ENCODE peak calls at places on chromosomes 4 and X, in six cellular contexts. One of them, this sample, is unnamed.

GRCh38 chr4:83860200-83860599 is 324.3 kb downstream of the GPAT3 start:
- DNase-seq in activated CD8-positive, alpha-beta memory T cell treated with anti-CD3 and anti-CD28 coated beads, Interleukin-2, amount 50 U/mL, for 48 hours: no peak
- DNase-seq in small intestine: no peak
- DNase-seq in NAMALWA: no peak
- DNase-seq in activated gamma-delta T cell treated with Interleukin-2 at 50 U/mL for 16 hours: no peak
- DNase-seq in MCF 10A: no peak
- DNase-seq in this sample: no peak

GRCh38 chrX:84186603-84187358 is 1.2 kb downstream of the RPS6KA6 start:
- DNase-seq in MCF 10A: no peak
- DNase-seq in activated CD8-positive, alpha-beta memory T cell treated with anti-CD3 and anti-CD28 coated beads, Interleukin-2, amount 50 U/mL, for 48 hours: no peak
- DNase-seq in activated gamma-delta T cell treated with Interleukin-2 at 50 U/mL for 16 hours: no peak
- DNase-seq in small intestine: peak
- DNase-seq in NAMALWA: peak
- DNase-seq in this sample: no peak

GRCh38 chr4:152590179-152591031 is 54.5 kb upstream of the FBXW7 start:
- DNase-seq in activated gamma-delta T cell treated with Interleukin-2 at 50 U/mL for 16 hours: no peak
- DNase-seq in MCF 10A: peak
- DNase-seq in activated CD8-positive, alpha-beta memory T cell treated with anti-CD3 and anti-CD28 coated beads, Interleukin-2, amount 50 U/mL, for 48 hours: no peak
- DNase-seq in NAMALWA: no peak
- DNase-seq in small intestine: no peak
- DNase-seq in this sample: no peak

GRCh38 chr4:156321203-156321602 is 367.5 kb upstream of the CTSO start:
- DNase-seq in MCF 10A: no peak
- DNase-seq in small intestine: no peak
- DNase-seq in activated CD8-positive, alpha-beta memory T cell treated with anti-CD3 and anti-CD28 coated beads, Interleukin-2, amount 50 U/mL, for 48 hours: no peak
- DNase-seq in activated gamma-delta T cell treated with Interleukin-2 at 50 U/mL for 16 hours: no peak
- DNase-seq in NAMALWA: no peak
- DNase-seq in this sample: no peak

GRCh38 chr4:189121336-189121735 is 819.3 kb upstream of the FRG1 start:
- DNase-seq in MCF 10A: peak
- DNase-seq in activated gamma-delta T cell treated with Interleukin-2 at 50 U/mL for 16 hours: no peak
- DNase-seq in small intestine: no peak
- DNase-seq in NAMALWA: no peak
- DNase-seq in activated CD8-positive, alpha-beta memory T cell treated with anti-CD3 and anti-CD28 coated beads, Interleukin-2, amount 50 U/mL, for 48 hours: no peak
- DNase-seq in this sample: no peak

GRCh38 chr4:7753271-7753670 is 186.4 kb downstream of the AFAP1 start:
- DNase-seq in activated CD8-positive, alpha-beta memory T cell treated with anti-CD3 and anti-CD28 coated beads, Interleukin-2, amount 50 U/mL, for 48 hours: no peak
- DNase-seq in small intestine: no peak
- DNase-seq in MCF 10A: peak
- DNase-seq in activated gamma-delta T cell treated with Interleukin-2 at 50 U/mL for 16 hours: no peak
- DNase-seq in NAMALWA: no peak
- DNase-seq in this sample: no peak

GRCh38 chrX:11944486-11944885 is 186.4 kb downstream of the MSL3 start:
- DNase-seq in NAMALWA: peak
- DNase-seq in activated CD8-positive, alpha-beta memory T cell treated with anti-CD3 and anti-CD28 coated beads, Interleukin-2, amount 50 U/mL, for 48 hours: no peak
- DNase-seq in small intestine: no peak
- DNase-seq in activated gamma-delta T cell treated with Interleukin-2 at 50 U/mL for 16 hours: no peak
- DNase-seq in MCF 10A: peak
- DNase-seq in this sample: no peak

GRCh38 chr4:37665347-37666009 is 20.7 kb downstream of the RELL1 start:
- DNase-seq in activated CD8-positive, alpha-beta memory T cell treated with anti-CD3 and anti-CD28 coated beads, Interleukin-2, amount 50 U/mL, for 48 hours: no peak
- DNase-seq in MCF 10A: no peak
- DNase-seq in NAMALWA: no peak
- DNase-seq in small intestine: peak
- DNase-seq in activated gamma-delta T cell treated with Interleukin-2 at 50 U/mL for 16 hours: no peak
- DNase-seq in this sample: no peak

GRCh38 chr4:54231419-54232150 is 2.5 kb downstream of the PDGFRA start:
- DNase-seq in small intestine: no peak
- DNase-seq in activated CD8-positive, alpha-beta memory T cell treated with anti-CD3 and anti-CD28 coated beads, Interleukin-2, amount 50 U/mL, for 48 hours: peak
- DNase-seq in MCF 10A: no peak
- DNase-seq in NAMALWA: no peak
- DNase-seq in activated gamma-delta T cell treated with Interleukin-2 at 50 U/mL for 16 hours: no peak
- DNase-seq in this sample: no peak

GRCh38 chr4:99754756-99755155 is 61.9 kb upstream of the DAPP1 start:
- DNase-seq in MCF 10A: peak
- DNase-seq in small intestine: no peak
- DNase-seq in activated gamma-delta T cell treated with Interleukin-2 at 50 U/mL for 16 hours: no peak
- DNase-seq in NAMALWA: no peak
- DNase-seq in activated CD8-positive, alpha-beta memory T cell treated with anti-CD3 and anti-CD28 coated beads, Interleukin-2, amount 50 U/mL, for 48 hours: no peak
- DNase-seq in this sample: no peak

GRCh38 chrX:19705196-19705769 is 182.1 kb downstream of the SH3KBP1 start:
- DNase-seq in small intestine: no peak
- DNase-seq in activated CD8-positive, alpha-beta memory T cell treated with anti-CD3 and anti-CD28 coated beads, Interleukin-2, amount 50 U/mL, for 48 hours: no peak
- DNase-seq in NAMALWA: no peak
- DNase-seq in activated gamma-delta T cell treated with Interleukin-2 at 50 U/mL for 16 hours: no peak
- DNase-seq in MCF 10A: no peak
- DNase-seq in this sample: no peak

GRCh38 chr4:146439999-146440398 is 81.7 kb downstream of the SLC10A7 start:
- DNase-seq in activated gamma-delta T cell treated with Interleukin-2 at 50 U/mL for 16 hours: no peak
- DNase-seq in activated CD8-positive, alpha-beta memory T cell treated with anti-CD3 and anti-CD28 coated beads, Interleukin-2, amount 50 U/mL, for 48 hours: no peak
- DNase-seq in small intestine: no peak
- DNase-seq in NAMALWA: no peak
- DNase-seq in MCF 10A: no peak
- DNase-seq in this sample: no peak

GRCh38 chrX:16526003-16526402 is 124.0 kb upstream of the S100G start:
- DNase-seq in activated gamma-delta T cell treated with Interleukin-2 at 50 U/mL for 16 hours: no peak
- DNase-seq in NAMALWA: no peak
- DNase-seq in small intestine: peak
- DNase-seq in MCF 10A: no peak
- DNase-seq in activated CD8-positive, alpha-beta memory T cell treated with anti-CD3 and anti-CD28 coated beads, Interleukin-2, amount 50 U/mL, for 48 hours: no peak
- DNase-seq in this sample: no peak

GRCh38 chr4:94714761-94715160 is 43.0 kb upstream of the BMPR1B start:
- DNase-seq in activated gamma-delta T cell treated with Interleukin-2 at 50 U/mL for 16 hours: no peak
- DNase-seq in NAMALWA: no peak
- DNase-seq in activated CD8-positive, alpha-beta memory T cell treated with anti-CD3 and anti-CD28 coated beads, Interleukin-2, amount 50 U/mL, for 48 hours: no peak
- DNase-seq in MCF 10A: no peak
- DNase-seq in small intestine: no peak
- DNase-seq in this sample: no peak

GRCh38 chr4:67103001-67103737 is 442.1 kb downstream of the CENPC start:
- DNase-seq in activated CD8-positive, alpha-beta memory T cell treated with anti-CD3 and anti-CD28 coated beads, Interleukin-2, amount 50 U/mL, for 48 hours: no peak
- DNase-seq in NAMALWA: peak
- DNase-seq in activated gamma-delta T cell treated with Interleukin-2 at 50 U/mL for 16 hours: no peak
- DNase-seq in small intestine: no peak
- DNase-seq in MCF 10A: no peak
- DNase-seq in this sample: no peak

This sample was measured in CD8-positive, alpha-beta T cell.